ENCODE peak calls at places on chromosome 13, in nine cellular contexts. C is pancreas, G is H1, P is uterus, U is K562, E is thoracic aorta, M is A673, O is cardiac muscle cell, S is hepatocyte. W is an unnamed sample.

GRCh38 chr13:59111711-59112110 is 1052.0 kb downstream of the DIAPH3 start:
- DNase-seq in C (no peak), G (no peak), P (no peak), U (no peak), E (no peak), M (peak; percentile 53), O (no peak), S (no peak), W (no peak)

GRCh38 chr13:37621811-37622361 is 23.3 kb upstream of the POSTN start:
- DNase-seq in C (no peak), G (no peak), P (peak; percentile 36), U (no peak), E (no peak), M (no peak), O (no peak), S (peak; percentile 31), W (no peak)

GRCh38 chr13:113232208-113233003 is 23.0 kb downstream of the CUL4A start:
- DNase-seq in C (no peak), G (no peak), P (no peak), U (no peak), E (no peak), M (no peak), O (no peak), S (no peak), W (no peak)

GRCh38 chr13:29195459-29195858 is 375.3 kb downstream of the MTUS2 start:
- DNase-seq in C (no peak), G (no peak), P (no peak), U (no peak), E (no peak), M (no peak), O (peak; percentile 21), S (no peak), W (no peak)

GRCh38 chr13:113585828-113586355 is 1.3 kb downstream of the TFDP1 start:
- DNase-seq in C (no peak), G (no peak), P (no peak), U (peak; percentile 24), E (no peak), M (no peak), O (no peak), S (no peak), W (no peak)

GRCh38 chr13:77176350-77176749 is 149.4 kb upstream of the FBXL3 start:
- DNase-seq in C (no peak), G (no peak), P (no peak), U (peak; percentile 3), E (no peak), M (no peak), O (no peak), S (no peak), W (no peak)

GRCh38 chr13:111662895-111663294 is 342.5 kb downstream of the TEX29 start:
- DNase-seq in C (no peak), G (no peak), P (no peak), U (no peak), E (no peak), M (no peak), O (no peak), S (no peak), W (no peak)

GRCh38 chr13:36146513-36147276 is 15.5 kb upstream of the DCLK1 start:
- DNase-seq in C (no peak), G (no peak), P (no peak), U (no peak), E (no peak), M (peak; percentile 8), O (no peak), S (no peak), W (no peak)

GRCh38 chr13:41568990-41569387 is 111.6 kb downstream of the RGCC start:
- DNase-seq in C (no peak), G (no peak), P (no peak), U (no peak), E (no peak), M (no peak), O (no peak), S (no peak), W (no peak)

DNA sequence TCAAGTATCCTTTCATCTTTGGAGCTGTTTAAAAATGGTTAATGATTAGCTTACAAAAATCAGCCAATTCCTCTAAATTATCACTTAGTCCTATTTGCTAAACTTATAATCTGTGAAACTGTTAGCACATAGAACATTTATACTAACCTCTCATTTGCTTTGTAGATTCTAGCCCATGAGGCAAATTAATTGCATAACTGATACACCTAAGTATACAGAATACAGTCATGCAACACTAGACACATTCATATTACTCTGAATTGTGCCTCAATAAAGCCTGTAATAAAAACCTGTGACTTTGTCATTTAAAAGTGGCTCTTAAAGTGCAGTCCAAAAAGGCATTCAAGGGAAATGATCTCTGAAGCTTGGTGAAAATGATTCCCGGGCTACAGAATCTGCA is 21.0 kb downstream of the SERPINE3 start:
- DNase-seq in C (no peak), G (no peak), P (no peak), U (no peak), E (no peak), M (no peak), O (no peak), S (no peak), W (no peak)
- H3K4me1 ChIP-seq in C (peaks cover 10% of the 10 kb centered on the region), G (peaks cover 5% of the 10 kb centered on the region), P (no peaks in the 10 kb centered on the region), U (no peaks in the 10 kb centered on the region), E (no peaks in the 10 kb centered on the region), M (no peaks in the 10 kb centered on the region), O (no peaks in the 10 kb centered on the region), S (no peaks in the 10 kb centered on the region), W (no peaks in the 10 kb centered on the region)

DNA sequence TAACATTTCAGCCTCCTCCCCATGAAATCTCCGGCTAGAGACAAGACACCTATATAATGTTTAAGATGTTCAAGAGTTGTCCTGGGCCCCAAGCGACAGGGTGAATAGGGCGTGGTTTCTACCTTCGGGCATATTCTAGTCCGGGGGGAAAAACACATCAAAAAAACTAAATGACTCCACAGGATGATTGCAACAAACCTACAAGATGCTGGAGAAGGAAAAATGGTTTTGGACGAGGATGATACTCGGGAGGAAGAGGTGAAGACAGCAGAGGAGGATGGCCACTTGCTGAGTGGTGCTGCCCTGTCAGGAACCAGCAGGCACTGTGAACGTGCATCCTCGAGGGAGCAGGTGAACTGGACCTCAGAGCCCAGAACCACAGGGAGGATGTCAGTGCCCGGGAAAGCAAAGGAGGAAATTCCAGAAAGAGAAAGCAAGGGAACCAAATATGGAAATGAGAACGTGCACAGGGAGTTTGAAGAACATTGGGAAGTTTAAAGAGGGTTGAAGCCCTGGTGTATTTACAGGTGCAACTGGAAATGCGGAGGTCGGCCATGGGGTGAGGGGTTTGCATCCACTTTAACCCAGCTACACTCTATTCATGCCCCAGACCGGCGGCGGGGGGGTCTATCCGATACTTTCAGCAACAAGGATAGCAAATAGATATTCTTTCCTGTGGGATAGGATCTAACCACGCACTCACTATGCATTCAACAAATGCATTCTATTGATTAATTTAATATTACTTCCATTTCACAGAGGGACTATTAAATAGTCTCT is 50.6 kb downstream of the COL4A1 start:
- DNase-seq in C (no peak), G (no peak), P (no peak), U (no peak), E (no peak), M (no peak), O (no peak), S (no peak), W (no peak)
- H3K27ac ChIP-seq in C (no peak overlapping the region), G (no peak overlapping the region), P (peak overlapping the region; percentile 70), U (no peak overlapping the region), E (peak overlapping the region; percentile 99), M (no peak overlapping the region), O (no peak overlapping the region), S (no peak overlapping the region), W (peak overlapping the region; percentile 23)

GRCh38 chr13:105982219-105982618 is 553.2 kb downstream of the EFNB2 start:
- DNase-seq in C (no peak), G (no peak), P (no peak), U (peak; percentile 0), E (no peak), M (no peak), O (peak; percentile 40), S (no peak), W (no peak)
- TF ChIP-seq CTCF in C (no peak), G (peak; percentile 63), P (no peak), U (no peak), E (no peak), M (no peak), O (peak; percentile 8), S (no peak), W (no peak)

DNA sequence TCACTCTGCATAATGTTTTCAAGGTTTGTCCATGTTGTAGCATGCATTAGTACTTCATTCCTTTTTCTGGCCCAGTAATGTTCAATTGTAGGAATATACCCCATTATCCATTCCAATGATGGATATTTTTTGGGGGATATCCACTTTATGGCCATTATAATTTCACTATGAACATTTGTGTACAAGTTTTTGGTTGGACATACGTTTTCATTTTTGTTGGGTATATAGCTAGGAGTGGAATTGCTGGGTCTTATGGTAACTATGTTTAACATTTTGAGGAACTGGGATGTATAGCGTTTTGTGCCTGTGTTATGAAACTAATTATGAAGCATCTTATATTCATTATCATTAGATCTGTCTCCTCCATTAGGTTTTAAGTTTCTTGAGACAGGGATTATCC is 191.6 kb downstream of the TM9SF2 start:
- DNase-seq in C (no peak), G (no peak), P (no peak), U (no peak), E (no peak), M (no peak), O (no peak), S (no peak), W (no peak)
- H3K4me1 ChIP-seq in C (no peaks in the 10 kb centered on the region), G (peaks cover 43% of the 10 kb centered on the region), P (no peaks in the 10 kb centered on the region), U (no peaks in the 10 kb centered on the region), E (no peaks in the 10 kb centered on the region), M (peaks cover 38% of the 10 kb centered on the region), O (peaks cover 18% of the 10 kb centered on the region), S (no peaks in the 10 kb centered on the region), W (no peaks in the 10 kb centered on the region)

DNA sequence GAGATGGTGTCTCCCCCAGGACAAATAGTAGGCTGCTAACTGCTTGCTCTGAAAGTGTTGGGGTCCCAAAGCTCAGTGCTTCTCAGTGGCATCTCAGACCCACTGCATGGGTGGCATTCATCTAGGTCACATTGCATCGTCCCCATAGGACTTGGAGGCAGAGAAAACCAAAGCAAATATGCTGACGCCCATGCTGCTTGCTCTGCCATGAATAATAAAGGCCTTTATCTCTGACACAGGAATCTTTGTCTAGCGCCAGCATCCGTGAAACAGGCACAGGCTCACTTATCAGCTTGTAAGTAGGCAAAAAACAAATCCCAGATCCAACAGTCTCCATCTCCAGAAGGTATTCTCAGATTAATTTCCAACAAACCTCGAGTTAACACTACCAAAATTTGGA is 18.9 kb upstream of the IPO5 start:
- DNase-seq in C (no peak), G (no peak), P (no peak), U (no peak), E (no peak), M (no peak), O (peak; percentile 8), S (no peak), W (no peak)
- H3K27ac ChIP-seq in C (no peak overlapping the region), G (no peak overlapping the region), P (no peak overlapping the region), U (no peak overlapping the region), E (no peak overlapping the region), M (peak overlapping the region; percentile 33), O (no peak overlapping the region), S (no peak overlapping the region), W (no peak overlapping the region)

DNA sequence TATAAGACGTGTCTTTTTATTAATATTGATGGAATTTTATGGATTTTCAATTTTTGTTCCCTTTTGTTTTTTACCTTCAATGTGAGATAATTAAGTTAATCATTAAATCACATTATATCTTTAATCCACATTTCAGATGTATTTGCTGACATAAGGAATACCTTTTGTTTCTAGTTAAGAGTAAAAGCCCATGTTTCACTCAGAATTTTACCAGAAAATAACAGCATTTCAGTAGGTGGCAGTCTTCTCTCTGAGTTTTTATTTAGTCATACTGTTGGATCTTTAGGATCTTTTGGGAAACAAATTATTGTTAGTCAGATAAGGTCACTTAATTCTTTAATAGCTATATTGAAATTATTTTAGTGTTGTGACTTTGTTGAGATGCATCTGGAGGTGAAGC is 67.9 kb downstream of the NDFIP2 start:
- DNase-seq in C (no peak), G (no peak), P (no peak), U (no peak), E (no peak), M (peak; percentile 24), O (no peak), S (no peak), W (no peak)
- TF ChIP-seq CTCF in C (no peak), G (no peak), P (no peak), U (no peak), E (no peak), M (peak; percentile 65), O (peak; percentile 40), S (peak; percentile 64), W (peak; percentile 8)

W was measured in psoas muscle.